ENCODE peak calls at places on chromosome 16, in six cellular contexts. C, Y, O, B, P and K are unnamed samples. For H3K36me3, the result is how much of the 10 kb centered on the place peaks cover.

GRCh38 chr16:30348929-30349328 is 6.2 kb downstream of the CD2BP2 start:
- DNase-seq in C (no peak), Y (no peak), O (no peak), B (no peak), P (peak), K (no peak)

GRCh38 chr16:4868573-4868972 is 21.3 kb downstream of the UBN1 start:
- DNase-seq in C (no peak), Y (no peak), O (no peak), B (no peak), P (no peak), K (no peak)

GRCh38 chr16:15031179-15031578 is 24.7 kb downstream of the NTAN1 start:
- DNase-seq in C (no peak), Y (peak), O (no peak), B (no peak), P (peak), K (no peak)

GRCh38 chr16:23384878-23385277 is 68.1 kb downstream of the COG7 start:
- DNase-seq in C (no peak), Y (no peak), O (no peak), B (no peak), P (no peak), K (no peak)

GRCh38 chr16:75758215-75758614 is 31.9 kb upstream of the CPHXL start:
- DNase-seq in C (no peak), Y (no peak), O (no peak), B (no peak), P (no peak), K (no peak)

GRCh38 chr16:83199012-83199411 is 572.2 kb downstream of the CDH13 start:
- DNase-seq in C (no peak), Y (no peak), O (no peak), B (no peak), P (no peak), K (no peak)

GRCh38 chr16:53892155-53892554 is 188.2 kb downstream of the FTO start:
- DNase-seq in C (no peak), Y (no peak), O (no peak), B (peak), P (peak), K (peak)

GRCh38 chr16:13919330-13919682 is 648 bp upstream of the ERCC4 start:
- DNase-seq in C (no peak), Y (no peak), O (no peak), B (no peak), P (no peak), K (no peak)

GRCh38 chr16:30934827-30935557 is 11.6 kb downstream of the FBXL19 start:
- DNase-seq in C (no peak), Y (no peak), O (no peak), B (peak), P (peak), K (no peak)

GRCh38 chr16:8712589-8713361 is 38.4 kb downstream of the ABAT start:
- DNase-seq in C (no peak), Y (no peak), O (no peak), B (no peak), P (no peak), K (no peak)

GRCh38 chr16:11098601-11099377 is 154.4 kb downstream of the CLEC16A start:
- DNase-seq in C (no peak), Y (no peak), O (no peak), B (no peak), P (no peak), K (no peak)

GRCh38 chr16:49473131-49473530 is 99.5 kb downstream of the C16orf78 start:
- DNase-seq in C (no peak), Y (no peak), O (no peak), B (peak), P (no peak), K (no peak)

GRCh38 chr16:1057252-1057932 is 15.2 kb upstream of the SSTR5 start:
- DNase-seq in C (peak), Y (no peak), O (no peak), B (peak), P (peak), K (peak)

GRCh38 chr16:21984062-21984461 is 16.9 kb downstream of the PDZD9 start:
- DNase-seq in C (no peak), Y (no peak), O (no peak), B (no peak), P (no peak), K (no peak)

GRCh38 chr16:9441021-9441420 is 349.6 kb downstream of the HAPSTR1 start:
- DNase-seq in C (no peak), Y (no peak), O (no peak), B (no peak), P (no peak), K (no peak)

GRCh38 chr16:31718998-31719397 is 154.6 kb upstream of the ZNF267 start:
- DNase-seq in C (no peak), Y (no peak), O (no peak), B (no peak), P (no peak), K (no peak)

GRCh38 chr16:67396159-67396774 is 3.0 kb upstream of the TPPP3 start:
- DNase-seq in C (no peak), Y (peak), O (no peak), B (peak), P (peak), K (no peak)

GRCh38 chr16:84138824-84139627 is 6.0 kb downstream of the HSDL1 start:
- DNase-seq in C (no peak), Y (no peak), O (no peak), B (no peak), P (no peak), K (no peak)

GRCh38 chr16:47470211-47470610 is 9.1 kb downstream of the PHKB start:
- DNase-seq in C (no peak), Y (no peak), O (no peak), B (no peak), P (no peak), K (no peak)

GRCh38 chr16:80936410-80936809 is 70.3 kb downstream of the CMC2 start:
- DNase-seq in C (no peak), Y (no peak), O (no peak), B (no peak), P (no peak), K (no peak)

GRCh38 chr16:293043-293775 is 10.2 kb downstream of the PDIA2 start:
- DNase-seq in C (no peak), Y (no peak), O (no peak), B (no peak), P (no peak), K (no peak)

GRCh38 chr16:12289175-12290063 is 312.9 kb downstream of the SNX29 start:
- DNase-seq in C (no peak), Y (no peak), O (no peak), B (no peak), P (peak), K (no peak)

GRCh38 chr16:60091076-60091475 is 1357.0 kb upstream of the GOT2 start:
- DNase-seq in C (no peak), Y (no peak), O (no peak), B (no peak), P (no peak), K (no peak)

DNA sequence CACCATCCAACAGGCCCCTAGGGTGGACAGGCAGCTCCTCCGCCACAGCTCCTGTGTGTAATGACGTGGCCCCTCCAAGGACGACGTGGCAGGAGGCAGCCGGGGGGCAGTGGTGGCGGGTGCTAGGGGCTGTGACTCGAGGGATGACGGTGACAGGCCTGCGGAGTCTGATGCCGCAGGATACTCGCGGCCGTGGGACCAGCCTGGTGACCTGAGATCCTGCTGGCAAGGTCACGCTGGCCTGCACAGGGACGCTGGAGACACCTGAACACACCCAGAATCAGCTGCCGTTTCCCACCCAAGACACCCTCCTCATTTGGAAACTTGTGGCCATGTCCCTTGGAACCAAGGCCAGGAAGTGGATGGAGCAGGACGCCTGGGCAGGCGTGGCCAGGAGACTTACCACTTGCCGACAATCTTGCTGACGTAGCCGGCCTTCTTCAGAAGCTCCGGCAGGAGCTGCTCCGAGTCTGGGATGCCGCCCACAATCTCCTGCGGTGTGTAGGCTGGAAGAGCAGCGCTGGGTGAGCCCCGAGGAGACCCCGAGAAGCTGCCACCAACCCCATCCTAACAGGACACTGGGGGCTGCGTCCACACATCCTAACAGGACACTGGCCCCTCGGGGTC is 16.0 kb downstream of the GALNS start:
- DNase-seq in C (no peak), Y (no peak), O (no peak), B (no peak), P (no peak), K (no peak)
- H3K4me3 ChIP-seq in C (no peak), Y (no peak), O (no peak), B (no peak), P (no peak), K (no peak)

GRCh38 chr16:74143171-74143570 is 153.4 kb upstream of the PSMD7 start:
- DNase-seq in C (no peak), Y (no peak), O (no peak), B (no peak), P (no peak), K (no peak)
- H3K27ac ChIP-seq in C (no peak), Y (no peak), O (no peak), B (no peak), P (no peak), K (no peak)

GRCh38 chr16:71449020-71449419 is 7.2 kb upstream of the TLE7 start:
- DNase-seq in C (no peak), Y (no peak), O (no peak), B (no peak), P (no peak), K (no peak)
- H3K36me3 ChIP-seq in C (under half), Y (half or more), O (under half), B (under half), P (half or more), K (half or more)

DNA sequence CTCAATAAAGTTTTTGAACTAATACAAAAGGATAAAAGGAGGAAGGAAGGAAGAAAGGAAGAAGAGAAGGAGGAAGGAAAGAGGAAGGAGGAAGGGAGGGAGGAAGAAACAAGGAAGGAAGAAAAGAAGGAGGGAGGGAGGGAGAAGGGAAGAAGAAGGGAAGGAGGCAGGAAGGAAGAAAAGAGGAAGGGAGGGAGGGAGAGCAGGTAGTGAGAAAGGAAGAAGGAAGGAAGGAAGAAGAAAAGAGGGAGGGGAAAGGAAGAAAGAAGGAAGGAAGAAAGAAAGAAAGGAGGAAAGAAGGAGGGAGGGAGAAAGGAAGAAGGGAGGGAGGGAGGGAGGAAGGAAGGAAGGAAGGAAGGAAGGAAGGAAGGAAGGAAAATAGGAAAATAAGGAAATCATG is 263.8 kb upstream of the C16orf82 start:
- DNase-seq in C (no peak), Y (no peak), O (no peak), B (no peak), P (no peak), K (no peak)
- H3K4me3 ChIP-seq in C (no peak), Y (no peak), O (no peak), B (no peak), P (no peak), K (no peak)

GRCh38 chr16:3864562-3864961 is 16.0 kb downstream of the CREBBP start:
- DNase-seq in C (no peak), Y (no peak), O (no peak), B (no peak), P (no peak), K (no peak)
- H3K27ac ChIP-seq in C (no peak), Y (no peak), O (no peak), B (no peak), P (no peak), K (no peak)

DNA sequence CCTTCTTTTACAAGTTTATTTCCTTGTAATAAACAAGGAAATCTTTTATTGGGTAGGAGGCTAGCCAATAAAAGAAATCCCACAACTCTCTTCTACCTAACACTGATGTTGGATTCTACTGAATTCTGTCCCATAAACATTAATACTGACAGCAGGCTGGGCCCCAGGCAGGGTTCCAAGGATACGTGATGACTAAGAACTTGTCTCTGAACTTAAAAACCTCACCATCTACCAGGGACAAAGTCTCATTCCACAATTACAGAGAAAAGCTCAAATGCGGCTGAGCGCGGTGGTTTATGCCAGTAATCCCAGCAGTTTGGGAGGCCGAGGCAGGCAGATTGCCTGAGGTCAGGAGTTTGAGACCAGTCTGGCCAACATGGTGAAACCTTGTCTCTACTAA is 64.9 kb downstream of the ARHGAP17 start:
- DNase-seq in C (no peak), Y (no peak), O (no peak), B (no peak), P (peak), K (no peak)
- H3K36me3 ChIP-seq in C (under half), Y (half or more), O (under half), B (under half), P (under half), K (under half)

GRCh38 chr16:55478827-55479559 is at the start of gene MMP2:
- DNase-seq in C (no peak), Y (no peak), O (no peak), B (peak), P (peak), K (no peak)
- H3K4me3 ChIP-seq in C (no peak), Y (peak), O (peak), B (peak), P (peak), K (no peak)

DNA sequence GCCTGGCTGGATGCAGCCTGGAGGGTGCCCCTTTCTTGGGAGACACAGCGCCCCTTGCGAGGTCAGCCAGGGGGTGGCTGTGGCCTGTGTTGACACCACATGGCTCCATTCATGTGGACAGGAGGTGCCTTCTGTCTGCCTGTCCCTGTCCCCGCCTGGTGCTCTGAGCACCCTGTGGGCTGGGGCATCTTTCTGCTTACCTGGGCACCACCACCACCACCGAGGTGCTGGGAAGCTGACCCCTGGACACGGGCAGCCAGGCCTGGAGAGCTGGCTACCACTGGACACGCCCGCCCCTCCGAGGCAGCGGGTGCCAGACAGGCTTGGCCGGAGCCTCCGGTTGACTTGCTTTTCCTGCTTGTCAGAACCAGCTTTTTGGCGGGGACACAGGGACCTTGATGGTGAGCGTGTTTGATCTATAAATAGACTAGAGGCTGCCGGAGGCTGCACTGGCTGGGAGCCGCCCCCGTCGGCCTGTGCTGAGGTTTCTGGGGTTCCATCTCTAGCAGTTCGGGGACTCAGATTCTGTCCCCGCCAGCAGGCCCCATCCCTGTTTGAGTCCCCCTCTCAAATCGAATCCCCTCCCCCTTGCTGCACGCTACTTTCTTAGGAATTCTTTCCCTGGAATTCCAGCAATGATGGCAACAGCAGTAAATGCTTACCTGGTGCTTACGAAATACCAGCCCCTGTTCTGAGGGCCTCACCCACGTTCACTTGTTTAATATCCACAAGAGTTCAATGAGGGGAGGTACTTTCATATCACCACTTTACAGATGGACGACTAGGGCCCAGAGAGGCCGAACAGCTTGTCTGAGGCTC is 121.1 kb upstream of the GSE1 start:
- DNase-seq in C (no peak), Y (no peak), O (no peak), B (peak), P (peak), K (no peak)
- H3K27ac ChIP-seq in C (no peak), Y (no peak), O (no peak), B (peak), P (peak), K (no peak)

DNA sequence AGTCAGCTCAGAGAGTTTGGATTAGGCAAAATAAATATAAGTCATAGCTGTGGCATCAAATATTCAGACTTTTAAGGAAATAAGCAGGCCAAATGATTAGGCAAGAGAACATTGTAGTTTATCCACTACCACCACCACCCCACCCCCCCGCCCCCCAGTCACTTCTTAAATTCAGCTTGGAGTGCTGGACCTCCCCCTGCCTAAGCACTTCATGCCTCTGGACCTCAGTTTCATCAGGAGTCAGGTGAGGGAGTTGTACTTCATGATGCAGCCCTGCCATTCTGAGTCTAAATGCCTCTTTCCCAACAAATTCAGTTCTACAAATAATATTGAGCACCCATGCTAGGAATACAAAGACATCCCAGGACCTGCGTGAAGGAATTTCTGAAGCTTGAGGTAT is 2.0 kb downstream of the POLR2C start:
- DNase-seq in C (no peak), Y (no peak), O (no peak), B (no peak), P (no peak), K (no peak)
- H3K36me3 ChIP-seq in C (under half), Y (half or more), O (under half), B (under half), P (under half), K (under half)

GRCh38 chr16:69563605-69564580 is 1.9 kb upstream of the NFAT5 start:
- DNase-seq in C (peak), Y (no peak), O (no peak), B (no peak), P (no peak), K (peak)
- H3K4me3 ChIP-seq in C (peak), Y (peak), O (peak), B (no peak), P (peak), K (peak)